ENCODE peak calls at places on chromosomes 16 and 17, in six cellular contexts. One of them, this sample, is unnamed.

GRCh38 chr16:86619263-86619935 is 41.0 kb downstream of the FOXL1 start:
- DNase-seq in cardiac muscle cell: no peak
- DNase-seq in HFFc6: no peak
- DNase-seq in breast epithelium: no peak
- DNase-seq in testis: peak; percentile 63
- DNase-seq in thoracic aorta: no peak
- DNase-seq in this sample: no peak

GRCh38 chr17:48004973-48005372 is 32.6 kb downstream of the COPZ2 start:
- DNase-seq in cardiac muscle cell: no peak
- DNase-seq in HFFc6: no peak
- DNase-seq in breast epithelium: no peak
- DNase-seq in testis: no peak
- DNase-seq in thoracic aorta: no peak
- DNase-seq in this sample: no peak

GRCh38 chr16:66653581-66654350 is 42.8 kb downstream of the CMTM4 start:
- DNase-seq in cardiac muscle cell: no peak
- DNase-seq in HFFc6: no peak
- DNase-seq in breast epithelium: no peak
- DNase-seq in testis: no peak
- DNase-seq in thoracic aorta: no peak
- DNase-seq in this sample: no peak

GRCh38 chr16:25257956-25258855 is 561 bp upstream of the ZKSCAN2 start:
- DNase-seq in cardiac muscle cell: peak; percentile 90
- DNase-seq in HFFc6: peak; percentile 83
- DNase-seq in breast epithelium: peak; percentile 59
- DNase-seq in testis: peak; percentile 95
- DNase-seq in thoracic aorta: peak; percentile 27
- DNase-seq in this sample: peak; percentile 47

GRCh38 chr17:28911411-28912045 is 8.6 kb upstream of the DHRS13 start:
- DNase-seq in cardiac muscle cell: no peak
- DNase-seq in HFFc6: no peak
- DNase-seq in breast epithelium: no peak
- DNase-seq in testis: peak; percentile 56
- DNase-seq in thoracic aorta: no peak
- DNase-seq in this sample: no peak

GRCh38 chr17:8162232-8162996 is at the start of gene VAMP2:
- DNase-seq in cardiac muscle cell: peak; percentile 87
- DNase-seq in HFFc6: peak; percentile 68
- DNase-seq in breast epithelium: peak; percentile 76
- DNase-seq in testis: peak; percentile 78
- DNase-seq in thoracic aorta: no peak
- DNase-seq in this sample: peak; percentile 77

GRCh38 chr16:2598723-2599122 is 60.9 kb downstream of the PDPK1 start:
- DNase-seq in cardiac muscle cell: no peak
- DNase-seq in HFFc6: no peak
- DNase-seq in breast epithelium: no peak
- DNase-seq in testis: peak; percentile 13
- DNase-seq in thoracic aorta: no peak
- DNase-seq in this sample: peak; percentile 8

GRCh38 chr17:9839433-9839832 is 13.7 kb downstream of the GLP2R start:
- DNase-seq in cardiac muscle cell: no peak
- DNase-seq in HFFc6: no peak
- DNase-seq in breast epithelium: no peak
- DNase-seq in testis: no peak
- DNase-seq in thoracic aorta: no peak
- DNase-seq in this sample: no peak

GRCh38 chr17:46044286-46044928 is 45.4 kb downstream of the STH start:
- DNase-seq in cardiac muscle cell: peak; percentile 85
- DNase-seq in HFFc6: peak; percentile 85
- DNase-seq in breast epithelium: peak; percentile 78
- DNase-seq in testis: peak; percentile 90
- DNase-seq in thoracic aorta: peak; percentile 49
- DNase-seq in this sample: peak; percentile 62

GRCh38 chr17:66667491-66668030 is 167.4 kb upstream of the CACNG5 start:
- DNase-seq in cardiac muscle cell: no peak
- DNase-seq in HFFc6: no peak
- DNase-seq in breast epithelium: no peak
- DNase-seq in testis: no peak
- DNase-seq in thoracic aorta: no peak
- DNase-seq in this sample: no peak

GRCh38 chr17:48067245-48067644 is 19.1 kb downstream of the NFE2L1 start:
- DNase-seq in cardiac muscle cell: no peak
- DNase-seq in HFFc6: no peak
- DNase-seq in breast epithelium: no peak
- DNase-seq in testis: no peak
- DNase-seq in thoracic aorta: no peak
- DNase-seq in this sample: no peak

GRCh38 chr16:87675111-87675510 is 72.8 kb downstream of the JPH3 start:
- DNase-seq in cardiac muscle cell: no peak
- DNase-seq in HFFc6: no peak
- DNase-seq in breast epithelium: no peak
- DNase-seq in testis: no peak
- DNase-seq in thoracic aorta: no peak
- DNase-seq in this sample: no peak

GRCh38 chr16:75065149-75065807 is 51.3 kb downstream of the LDHD start:
- DNase-seq in cardiac muscle cell: no peak
- DNase-seq in HFFc6: no peak
- DNase-seq in breast epithelium: no peak
- DNase-seq in testis: peak; percentile 83
- DNase-seq in thoracic aorta: no peak
- DNase-seq in this sample: no peak

GRCh38 chr17:36728030-36728991 is 126.9 kb downstream of the MRM1 start:
- DNase-seq in cardiac muscle cell: no peak
- DNase-seq in HFFc6: no peak
- DNase-seq in breast epithelium: no peak
- DNase-seq in testis: peak; percentile 37
- DNase-seq in thoracic aorta: no peak
- DNase-seq in this sample: no peak

GRCh38 chr17:82110298-82110697 is 12.3 kb upstream of the FASN start:
- DNase-seq in cardiac muscle cell: no peak
- DNase-seq in HFFc6: no peak
- DNase-seq in breast epithelium: no peak
- DNase-seq in testis: no peak
- DNase-seq in thoracic aorta: no peak
- DNase-seq in this sample: no peak

GRCh38 chr17:74210191-74211140 is 2.9 kb upstream of the TTYH2 start:
- DNase-seq in cardiac muscle cell: peak; percentile 66
- DNase-seq in HFFc6: peak; percentile 61
- DNase-seq in breast epithelium: peak; percentile 53
- DNase-seq in testis: peak; percentile 79
- DNase-seq in thoracic aorta: no peak
- DNase-seq in this sample: peak; percentile 78

GRCh38 chr17:77253611-77254051 is 112.9 kb downstream of the SEC14L1 start:
- DNase-seq in cardiac muscle cell: no peak
- DNase-seq in HFFc6: no peak
- DNase-seq in breast epithelium: no peak
- DNase-seq in testis: no peak
- DNase-seq in thoracic aorta: no peak
- DNase-seq in this sample: no peak

GRCh38 chr17:36591434-36592315 is at the start of gene DHRS11:
- DNase-seq in cardiac muscle cell: peak; percentile 88
- DNase-seq in HFFc6: peak; percentile 57
- DNase-seq in breast epithelium: peak; percentile 66
- DNase-seq in testis: peak; percentile 87
- DNase-seq in thoracic aorta: peak; percentile 30
- DNase-seq in this sample: peak; percentile 69

GRCh38 chr17:68694791-68695485 is 93.8 kb upstream of the FAM20A start:
- DNase-seq in cardiac muscle cell: no peak
- DNase-seq in HFFc6: no peak
- DNase-seq in breast epithelium: no peak
- DNase-seq in testis: no peak
- DNase-seq in thoracic aorta: no peak
- DNase-seq in this sample: no peak

GRCh38 chr17:9291912-9292562 is 270.7 kb downstream of the NTN1 start:
- DNase-seq in cardiac muscle cell: peak; percentile 45
- DNase-seq in HFFc6: no peak
- DNase-seq in breast epithelium: no peak
- DNase-seq in testis: peak; percentile 34
- DNase-seq in thoracic aorta: no peak
- DNase-seq in this sample: no peak

GRCh38 chr16:67883872-67884261 is 818 bp upstream of the NRN1L start:
- DNase-seq in cardiac muscle cell: peak; percentile 70
- DNase-seq in HFFc6: no peak
- DNase-seq in breast epithelium: peak; percentile 49
- DNase-seq in testis: peak; percentile 52
- DNase-seq in thoracic aorta: no peak
- DNase-seq in this sample: peak; percentile 46

GRCh38 chr16:23345237-23345636 is 43.1 kb downstream of the SCNN1B start:
- DNase-seq in cardiac muscle cell: no peak
- DNase-seq in HFFc6: no peak
- DNase-seq in breast epithelium: no peak
- DNase-seq in testis: no peak
- DNase-seq in thoracic aorta: no peak
- DNase-seq in this sample: no peak
- TF ChIP-seq CTCF in cardiac muscle cell: no peak
- TF ChIP-seq CTCF in HFFc6: no peak
- TF ChIP-seq CTCF in breast epithelium: no peak
- TF ChIP-seq CTCF in testis: no peak
- TF ChIP-seq CTCF in thoracic aorta: no peak
- TF ChIP-seq CTCF in this sample: no peak

GRCh38 chr17:41912925-41913324 is 5.8 kb downstream of the ACLY start:
- DNase-seq in cardiac muscle cell: no peak
- DNase-seq in HFFc6: no peak
- DNase-seq in breast epithelium: no peak
- DNase-seq in testis: no peak
- DNase-seq in thoracic aorta: no peak
- DNase-seq in this sample: no peak
- TF ChIP-seq CTCF in cardiac muscle cell: peak; percentile 9
- TF ChIP-seq CTCF in HFFc6: peak; percentile 48
- TF ChIP-seq CTCF in breast epithelium: no peak
- TF ChIP-seq CTCF in testis: no peak
- TF ChIP-seq CTCF in thoracic aorta: no peak
- TF ChIP-seq CTCF in this sample: no peak

GRCh38 chr17:75876190-75876937 is 2.0 kb downstream of the TRIM47 start:
- DNase-seq in cardiac muscle cell: no peak
- DNase-seq in HFFc6: no peak
- DNase-seq in breast epithelium: no peak
- DNase-seq in testis: no peak
- DNase-seq in thoracic aorta: no peak
- DNase-seq in this sample: no peak

GRCh38 chr17:75875940-75876189 is 2.5 kb downstream of the TRIM47 start:
- DNase-seq in cardiac muscle cell: no peak
- DNase-seq in HFFc6: no peak
- DNase-seq in breast epithelium: peak; percentile 82
- DNase-seq in testis: peak; percentile 63
- DNase-seq in thoracic aorta: no peak
- DNase-seq in this sample: no peak

GRCh38 chr17:75877752-75878173 is 618 bp downstream of the TRIM47 start:
- DNase-seq in cardiac muscle cell: peak; percentile 81
- DNase-seq in HFFc6: peak; percentile 64
- DNase-seq in breast epithelium: peak; percentile 70
- DNase-seq in testis: peak; percentile 54
- DNase-seq in thoracic aorta: no peak
- DNase-seq in this sample: no peak

GRCh38 chr17:75876938-75877751 is 1.2 kb downstream of the TRIM47 start:
- DNase-seq in cardiac muscle cell: no peak
- DNase-seq in HFFc6: peak; percentile 86
- DNase-seq in breast epithelium: peak; percentile 71
- DNase-seq in testis: peak; percentile 94
- DNase-seq in thoracic aorta: peak; percentile 93
- DNase-seq in this sample: peak; percentile 70

DNA sequence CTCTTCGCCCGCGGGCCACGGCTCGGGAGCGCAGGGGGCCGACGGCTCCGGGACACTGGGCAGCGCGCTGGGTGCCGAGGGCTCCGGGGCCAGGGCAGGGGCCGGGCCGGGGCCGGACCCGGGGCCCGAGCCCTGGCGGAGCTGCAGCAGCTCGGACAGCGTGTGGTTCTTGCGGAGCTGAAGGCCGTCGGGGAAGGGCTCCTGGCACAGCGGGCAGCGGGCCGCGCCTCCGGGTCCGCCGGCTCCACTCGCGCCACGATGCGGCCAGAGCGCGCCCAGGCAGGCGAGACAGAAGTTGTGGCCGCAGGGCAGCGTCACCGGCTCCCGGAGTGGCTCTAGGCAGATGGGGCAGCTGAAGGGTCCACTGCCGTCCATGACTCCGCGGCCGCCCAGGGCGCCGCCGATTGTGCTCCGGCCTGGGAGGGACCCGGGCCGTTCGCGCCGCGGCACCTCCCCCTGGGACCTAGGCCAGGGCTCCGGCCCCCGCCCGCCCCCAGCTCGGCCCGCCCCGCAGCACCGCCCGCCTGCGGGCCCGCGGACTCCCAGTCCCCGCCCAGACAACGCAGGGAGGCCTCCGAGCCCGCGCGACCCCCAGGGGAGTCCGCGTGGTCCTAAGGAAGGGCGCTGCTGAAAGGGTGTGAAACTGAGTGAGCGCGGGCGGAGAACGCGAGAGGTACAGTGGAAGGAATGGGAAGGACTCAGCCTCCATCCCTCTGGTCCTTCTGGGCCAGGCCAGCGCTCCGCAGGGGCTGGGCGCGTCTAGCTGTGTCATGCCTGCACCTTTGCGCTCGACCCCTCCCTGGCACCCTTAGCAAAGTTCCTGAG is at the start of gene TRIM47:
- DNase-seq in cardiac muscle cell: peak; percentile 49
- DNase-seq in HFFc6: no peak
- DNase-seq in breast epithelium: peak; percentile 59
- DNase-seq in testis: peak; percentile 74
- DNase-seq in thoracic aorta: no peak
- DNase-seq in this sample: peak; percentile 52
- TF ChIP-seq CTCF in cardiac muscle cell: peak; percentile 23
- TF ChIP-seq CTCF in HFFc6: peak; percentile 7
- TF ChIP-seq CTCF in breast epithelium: peak; percentile 20
- TF ChIP-seq CTCF in testis: no peak
- TF ChIP-seq CTCF in thoracic aorta: peak; percentile 33
- TF ChIP-seq CTCF in this sample: no peak

GRCh38 chr17:49498037-49498615 is 3.0 kb downstream of the NGFR start:
- DNase-seq in cardiac muscle cell: peak; percentile 38
- DNase-seq in HFFc6: no peak
- DNase-seq in breast epithelium: no peak
- DNase-seq in testis: no peak
- DNase-seq in thoracic aorta: no peak
- DNase-seq in this sample: no peak
- TF ChIP-seq CTCF in cardiac muscle cell: peak; percentile 10
- TF ChIP-seq CTCF in HFFc6: no peak
- TF ChIP-seq CTCF in breast epithelium: no peak
- TF ChIP-seq CTCF in testis: no peak
- TF ChIP-seq CTCF in thoracic aorta: no peak
- TF ChIP-seq CTCF in this sample: no peak

DNA sequence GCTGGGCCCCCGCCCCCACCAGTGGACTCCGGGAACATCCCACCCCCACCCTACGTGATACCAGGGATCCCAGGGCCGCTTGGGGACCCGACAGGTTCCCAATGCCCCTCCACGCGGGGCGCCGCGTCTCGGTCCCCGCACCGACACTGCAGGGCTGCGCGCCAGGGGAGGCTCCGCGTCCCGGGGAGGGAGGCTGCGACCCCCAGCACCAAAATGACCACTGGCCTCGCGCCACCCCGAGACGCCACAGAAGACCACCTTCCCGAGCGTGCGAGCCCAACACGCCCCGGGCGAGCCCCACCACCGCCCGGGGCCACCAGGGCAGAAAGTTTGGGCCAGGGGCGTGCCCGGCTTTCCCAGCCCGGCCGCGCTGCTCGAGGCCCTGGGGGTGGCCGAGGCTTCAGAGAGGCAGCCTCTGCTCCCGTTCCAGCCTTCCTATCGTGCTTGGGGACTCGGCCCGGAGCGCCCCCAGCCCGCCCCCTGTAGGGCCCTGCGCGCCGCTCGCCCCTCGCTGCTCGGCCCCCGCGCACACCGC is 1.2 kb downstream of the RBFOX3 start:
- DNase-seq in cardiac muscle cell: no peak
- DNase-seq in HFFc6: no peak
- DNase-seq in breast epithelium: no peak
- DNase-seq in testis: no peak
- DNase-seq in thoracic aorta: no peak
- DNase-seq in this sample: no peak
- TF ChIP-seq CTCF in cardiac muscle cell: no peak
- TF ChIP-seq CTCF in HFFc6: no peak
- TF ChIP-seq CTCF in breast epithelium: no peak
- TF ChIP-seq CTCF in testis: no peak
- TF ChIP-seq CTCF in thoracic aorta: no peak
- TF ChIP-seq CTCF in this sample: no peak

GRCh38 chr17:4815043-4815675 is 8.2 kb downstream of the PLD2 start:
- DNase-seq in cardiac muscle cell: no peak
- DNase-seq in HFFc6: peak; percentile 26
- DNase-seq in breast epithelium: no peak
- DNase-seq in testis: no peak
- DNase-seq in thoracic aorta: no peak
- DNase-seq in this sample: no peak
- TF ChIP-seq CTCF in cardiac muscle cell: peak; percentile 7
- TF ChIP-seq CTCF in HFFc6: peak; percentile 80
- TF ChIP-seq CTCF in breast epithelium: no peak
- TF ChIP-seq CTCF in testis: no peak
- TF ChIP-seq CTCF in thoracic aorta: no peak
- TF ChIP-seq CTCF in this sample: no peak